ENCODE peak calls at places on chromosomes 5 and 9, in five cellular contexts. J, A, F, D and U are unnamed samples.
A peak's percentile ranks its signal among the peaks of the same experiment; 100 is the strongest.

GRCh38 chr5:889075-889710 is 3.4 kb downstream of the BRD9 start:
- DNase-seq in J (no peak), A (no peak), F (no peak), D (no peak), U (no peak)

GRCh38 chr9:97555164-97555563 is 53.7 kb downstream of the TMOD1 start:
- DNase-seq in J (no peak), A (no peak), F (no peak), D (no peak), U (no peak)

GRCh38 chr5:95963650-95964410 is 2.2 kb upstream of the ELL2 start:
- DNase-seq in J (no peak), A (no peak), F (peak; percentile 21), D (no peak), U (no peak)

GRCh38 chr9:133493845-133494540 is 15.1 kb upstream of the SLC2A6 start:
- DNase-seq in J (no peak), A (no peak), F (no peak), D (no peak), U (no peak)

GRCh38 chr5:168755548-168756093 is 176.5 kb upstream of the PANK3 start:
- DNase-seq in J (no peak), A (no peak), F (no peak), D (no peak), U (no peak)

GRCh38 chr5:176533390-176533789 is 3.8 kb downstream of the RNF44 start:
- DNase-seq in J (no peak), A (peak; percentile 20), F (no peak), D (no peak), U (no peak)

GRCh38 chr9:89892920-89893319 is 288.1 kb downstream of the GADD45G start:
- DNase-seq in J (no peak), A (no peak), F (no peak), D (no peak), U (no peak)

GRCh38 chr5:75622564-75622963 is 11.3 kb downstream of the ANKDD1B start:
- DNase-seq in J (no peak), A (no peak), F (no peak), D (no peak), U (no peak)

GRCh38 chr5:168611163-168611562 is 32.0 kb upstream of the PANK3 start:
- DNase-seq in J (no peak), A (no peak), F (no peak), D (no peak), U (no peak)

GRCh38 chr5:415928-416635 is 26.9 kb upstream of the EXOC3 start:
- DNase-seq in J (no peak), A (no peak), F (no peak), D (no peak), U (no peak)

GRCh38 chr9:114409103-114409780 is 21.5 kb upstream of the AKNA start:
- DNase-seq in J (no peak), A (no peak), F (no peak), D (no peak), U (no peak)

GRCh38 chr9:85925493-85925892 is 15.5 kb upstream of the NAA35 start:
- DNase-seq in J (no peak), A (no peak), F (no peak), D (no peak), U (no peak)

GRCh38 chr9:117704024-117704575 is at the start of gene TLR4:
- DNase-seq in J (no peak), A (peak; percentile 28), F (no peak), D (no peak), U (peak; percentile 62)

GRCh38 chr9:113742471-113742870 is 133.6 kb upstream of the ZNF618 start:
- DNase-seq in J (no peak), A (no peak), F (no peak), D (no peak), U (no peak)

GRCh38 chr9:89022071-89022721 is 30.9 kb downstream of the S1PR3 start:
- DNase-seq in J (no peak), A (no peak), F (no peak), D (no peak), U (no peak)

GRCh38 chr5:165525268-165525667 is 2019.8 kb downstream of the MAT2B start:
- DNase-seq in J (no peak), A (no peak), F (no peak), D (no peak), U (no peak)

GRCh38 chr5:12934722-12935121 is 1009.8 kb downstream of the DNAH5 start:
- DNase-seq in J (no peak), A (no peak), F (no peak), D (no peak), U (no peak)

GRCh38 chr9:107740088-107740980 is 250.8 kb upstream of the KLF4 start:
- DNase-seq in J (no peak), A (no peak), F (no peak), D (no peak), U (no peak)

GRCh38 chr5:128551476-128551875 is 13.4 kb upstream of the FBN2 start:
- DNase-seq in J (no peak), A (no peak), F (no peak), D (no peak), U (no peak)

GRCh38 chr9:4939118-4939561 is 45.9 kb upstream of the JAK2 start:
- DNase-seq in J (no peak), A (no peak), F (no peak), D (no peak), U (peak; percentile 21)

GRCh38 chr9:127345566-127345965 is 51.4 kb upstream of the SLC2A8 start:
- DNase-seq in J (no peak), A (no peak), F (no peak), D (no peak), U (no peak)

GRCh38 chr9:114947058-114947457 is 16.7 kb upstream of the TNFSF8 start:
- DNase-seq in J (no peak), A (no peak), F (no peak), D (no peak), U (no peak)

GRCh38 chr9:806285-807156 is 35.0 kb upstream of the DMRT1 start:
- DNase-seq in J (no peak), A (no peak), F (no peak), D (no peak), U (no peak)

GRCh38 chr5:120432861-120433260 is 31.2 kb upstream of the PRR16 start:
- DNase-seq in J (no peak), A (no peak), F (no peak), D (no peak), U (no peak)

GRCh38 chr5:67156976-67157583 is 39.5 kb downstream of the CD180 start:
- DNase-seq in J (peak; percentile 30), A (no peak), F (no peak), D (peak; percentile 42), U (peak; percentile 54)

GRCh38 chr5:134029156-134029555 is 24.4 kb upstream of the VDAC1 start:
- DNase-seq in J (no peak), A (no peak), F (no peak), D (no peak), U (no peak)

GRCh38 chr5:17895296-17896058 is 261.2 kb downstream of the TAF11L14 start:
- DNase-seq in J (no peak), A (no peak), F (no peak), D (no peak), U (no peak)

GRCh38 chr5:175743676-175744210 is 85.9 kb downstream of the HRH2 start:
- DNase-seq in J (no peak), A (no peak), F (no peak), D (no peak), U (no peak)

GRCh38 chr5:105529851-105530250 is 1967.3 kb upstream of the NUDT12 start:
- DNase-seq in J (no peak), A (no peak), F (no peak), D (no peak), U (no peak)

GRCh38 chr5:132807163-132807838 is 5.8 kb upstream of the SOWAHA start:
- DNase-seq in J (no peak), A (no peak), F (no peak), D (no peak), U (no peak)

GRCh38 chr9:95261890-95262289 is 55.6 kb downstream of the FANCC start:
- DNase-seq in J (no peak), A (no peak), F (no peak), D (no peak), U (no peak)

GRCh38 chr5:142653321-142653720 is 32.6 kb downstream of the FGF1 start:
- DNase-seq in J (no peak), A (no peak), F (no peak), D (no peak), U (no peak)